ENCODE peak calls at places on chromosome 15, in seven cellular contexts. M is GM23248, Z is NCI-H524, S is LoVo, C is NCI-H2081, A is cardiac fibroblast, E is fibroblast of lung. R is an unnamed sample.

GRCh38 chr15:85073556-85074194 is 92.0 kb downstream of the PDE8A start:
- DNase-seq in M (peak; percentile 70), Z (no peak), S (no peak), C (no peak), A (peak; percentile 17), E (no peak), R (no peak)

GRCh38 chr15:77454265-77454664 is 33.6 kb downstream of the HMG20A start:
- DNase-seq in M (peak; percentile 18), Z (no peak), S (no peak), C (no peak), A (peak; percentile 68), E (peak; percentile 15), R (no peak)

GRCh38 chr15:73632670-73633058 is 525 bp downstream of the NPTN start:
- DNase-seq in M (no peak), Z (no peak), S (no peak), C (no peak), A (no peak), E (no peak), R (peak; percentile 77)

GRCh38 chr15:69474291-69474690 is 21.7 kb downstream of the RPLP1 start:
- DNase-seq in M (peak; percentile 83), Z (no peak), S (no peak), C (no peak), A (peak; percentile 69), E (no peak), R (no peak)

GRCh38 chr15:77984446-77984861 is 93.1 kb downstream of the TBC1D2B start:
- DNase-seq in M (no peak), Z (no peak), S (no peak), C (no peak), A (no peak), E (no peak), R (no peak)

GRCh38 chr15:88877906-88878305 is 17.4 kb downstream of the HAPLN3 start:
- DNase-seq in M (no peak), Z (no peak), S (no peak), C (no peak), A (no peak), E (no peak), R (no peak)

GRCh38 chr15:51243774-51244173 is 94.6 kb downstream of the CYP19A1 start:
- DNase-seq in M (peak; percentile 55), Z (no peak), S (peak; percentile 45), C (no peak), A (peak; percentile 35), E (peak; percentile 25), R (no peak)

GRCh38 chr15:41893422-41894250 is at the start of gene SPTBN5:
- DNase-seq in M (no peak), Z (no peak), S (peak; percentile 8), C (no peak), A (no peak), E (no peak), R (no peak)

GRCh38 chr15:62209821-62210220 is 44.7 kb upstream of the C2CD4B start:
- DNase-seq in M (no peak), Z (no peak), S (no peak), C (no peak), A (no peak), E (no peak), R (no peak)

GRCh38 chr15:67175643-67176071 is 78.8 kb downstream of the AAGAB start:
- DNase-seq in M (peak; percentile 52), Z (peak; percentile 21), S (no peak), C (no peak), A (peak; percentile 83), E (peak; percentile 83), R (peak; percentile 83)

GRCh38 chr15:89998923-89999675 is 2.0 kb upstream of the ZNF710 start:
- DNase-seq in M (no peak), Z (no peak), S (no peak), C (no peak), A (no peak), E (no peak), R (no peak)

GRCh38 chr15:68578960-68579935 is at the start of gene CORO2B:
- DNase-seq in M (peak; percentile 65), Z (peak; percentile 88), S (peak; percentile 12), C (peak; percentile 58), A (peak; percentile 53), E (peak; percentile 56), R (no peak)

GRCh38 chr15:22262613-22263020 is 182.3 kb downstream of the OR4M2 start:
- DNase-seq in M (no peak), Z (no peak), S (peak; percentile 9), C (no peak), A (no peak), E (no peak), R (no peak)

GRCh38 chr15:37891754-37892368 is 42.6 kb upstream of the TMCO5A start:
- DNase-seq in M (peak; percentile 81), Z (peak; percentile 59), S (peak; percentile 67), C (peak; percentile 73), A (peak; percentile 64), E (peak; percentile 61), R (no peak)

GRCh38 chr15:44726136-44726535 is 10.2 kb upstream of the TRIM69 start:
- DNase-seq in M (peak; percentile 58), Z (no peak), S (no peak), C (no peak), A (peak; percentile 51), E (no peak), R (no peak)